ENCODE peak calls at places on chromosome 16, in five cellular contexts. E, G, Y, R and N are unnamed samples.

GRCh38 chr16:11356573-11357331 is 11.5 kb downstream of the RMI2 start:
- DNase-seq in E (peak; percentile 61), G (peak; percentile 76), Y (peak; percentile 79), R (peak; percentile 85), N (peak; percentile 74)

GRCh38 chr16:4290236-4290830 is 17.5 kb upstream of the TFAP4 start:
- DNase-seq in E (peak; percentile 66), G (no peak), Y (peak; percentile 96), R (no peak), N (peak; percentile 95)

GRCh38 chr16:47139561-47140185 is 4.1 kb downstream of the NETO2 start:
- DNase-seq in E (peak; percentile 13), G (no peak), Y (no peak), R (no peak), N (peak; percentile 18)

GRCh38 chr16:63612462-63613227 is 1509.2 kb downstream of the CDH11 start:
- DNase-seq in E (no peak), G (no peak), Y (no peak), R (no peak), N (no peak)

GRCh38 chr16:52346709-52347108 is 200.2 kb downstream of the TOX3 start:
- DNase-seq in E (no peak), G (no peak), Y (no peak), R (no peak), N (no peak)

GRCh38 chr16:369866-370436 is 387 bp downstream of the MRPL28 start:
- DNase-seq in E (no peak), G (no peak), Y (peak; percentile 43), R (peak; percentile 69), N (no peak)

GRCh38 chr16:8869212-8869987 is 594 bp upstream of the CARHSP1 start:
- DNase-seq in E (no peak), G (peak; percentile 74), Y (no peak), R (no peak), N (peak; percentile 58)

GRCh38 chr16:85570735-85571562 is 42.2 kb upstream of the GSE1 start:
- DNase-seq in E (no peak), G (no peak), Y (peak; percentile 42), R (no peak), N (no peak)

GRCh38 chr16:2160915-2161551 is 5.5 kb downstream of the TRAF7 start:
- DNase-seq in E (peak; percentile 69), G (no peak), Y (no peak), R (no peak), N (no peak)

GRCh38 chr16:84186685-84187437 is at the start of gene TAF1C:
- DNase-seq in E (peak; percentile 93), G (peak; percentile 89), Y (peak; percentile 99), R (peak; percentile 93), N (peak; percentile 93)
- H2AK5ac ChIP-seq in E (peak within 1 kb of the TSS; percentile 91), G (no peak within 1 kb of the TSS), Y (no peak within 1 kb of the TSS), R (no peak within 1 kb of the TSS), N (no peak within 1 kb of the TSS)

DNA sequence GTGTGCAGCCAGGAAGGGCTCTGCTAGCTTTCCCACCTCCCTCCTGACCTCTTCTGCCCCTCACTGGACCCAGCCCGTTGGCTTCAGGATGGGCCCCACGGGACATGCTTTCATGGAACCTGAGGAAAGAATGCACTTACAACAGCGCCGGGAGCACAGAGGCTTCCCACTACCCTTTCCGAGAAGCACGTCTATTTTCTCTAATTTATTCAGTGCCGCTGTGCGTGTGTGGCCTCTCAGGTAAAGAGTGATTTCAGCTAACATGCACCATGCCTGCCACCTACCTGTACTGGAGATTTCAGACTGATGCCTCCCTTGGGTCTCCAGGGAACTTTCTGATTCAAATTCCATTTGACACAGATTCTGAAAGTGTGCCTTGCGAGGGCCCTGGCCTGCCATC is 140.1 kb downstream of the CYLD start:
- DNase-seq in E (no peak), G (peak; percentile 17), Y (no peak), R (peak; percentile 16), N (no peak)
- H3K18ac ChIP-seq in E (no peak overlapping the region), G (no peak overlapping the region), Y (no peak overlapping the region), R (no peak overlapping the region), N (no peak overlapping the region)

GRCh38 chr16:88302666-88303065 is 80.1 kb upstream of the ZNF469 start:
- DNase-seq in E (no peak), G (no peak), Y (no peak), R (no peak), N (no peak)
- H4K8ac ChIP-seq in E (peak overlapping the region; percentile 94), G (no peak overlapping the region), Y (no peak overlapping the region), R (no peak overlapping the region), N (no peak overlapping the region)

GRCh38 chr16:67167588-67167987 is 2.8 kb upstream of the NOL3 start:
- DNase-seq in E (no peak), G (no peak), Y (no peak), R (no peak), N (no peak)
- H2AK5ac ChIP-seq in E (no peak overlapping the region), G (no peak overlapping the region), Y (no peak overlapping the region), R (no peak overlapping the region), N (peak overlapping the region; percentile 45)

GRCh38 chr16:23380501-23380951 is 72.5 kb downstream of the COG7 start:
- DNase-seq in E (no peak), G (no peak), Y (no peak), R (no peak), N (no peak)
- H3K18ac ChIP-seq in E (no peak overlapping the region), G (no peak overlapping the region), Y (no peak overlapping the region), R (no peak overlapping the region), N (no peak overlapping the region)